ENCODE peak calls at places on chromosome 2, in eight cellular contexts. F is A549; C is CD4-positive, alpha-beta T cell; T is AG04450; K is body of pancreas; A is fibroblast of lung; Y is ascending aorta; H is sigmoid colon. N is an unnamed sample. For H3K9me3, the result is how much of the 10 kb centered on the place peaks cover.

GRCh38 chr2:113226462-113226861 is 52.3 kb downstream of the PAX8 start:
- DNase-seq in F (no peak), C (no peak), T (no peak), K (no peak), A (no peak), Y (no peak), H (no peak), N (no peak)

GRCh38 chr2:186384226-186384625 is 101.8 kb upstream of the ZC3H15 start:
- DNase-seq in F (no peak), C (no peak), T (no peak), K (no peak), A (no peak), Y (no peak), H (no peak), N (no peak)

GRCh38 chr2:159134979-159135378 is 151.5 kb downstream of the WDSUB1 start:
- DNase-seq in F (no peak), C (no peak), T (no peak), K (no peak), A (no peak), Y (no peak), H (no peak), N (no peak)

GRCh38 chr2:142180820-142181533 is 50.2 kb upstream of the LRP1B start:
- DNase-seq in F (no peak), C (no peak), T (no peak), K (peak), A (peak), Y (no peak), H (no peak), N (no peak)

GRCh38 chr2:145012214-145012670 is 492.3 kb upstream of the ZEB2 start:
- DNase-seq in F (no peak), C (no peak), T (no peak), K (no peak), A (peak), Y (no peak), H (peak), N (no peak)

GRCh38 chr2:23788100-23788499 is 138.8 kb downstream of the ATAD2B start:
- DNase-seq in F (no peak), C (no peak), T (no peak), K (no peak), A (no peak), Y (no peak), H (no peak), N (no peak)

GRCh38 chr2:32937602-32938450 is 8.9 kb upstream of the LTBP1 start:
- DNase-seq in F (no peak), C (no peak), T (no peak), K (peak), A (peak), Y (no peak), H (no peak), N (no peak)

GRCh38 chr2:147384659-147385058 is 460.2 kb upstream of the ACVR2A start:
- DNase-seq in F (no peak), C (no peak), T (no peak), K (no peak), A (no peak), Y (no peak), H (no peak), N (no peak)

GRCh38 chr2:235889302-235889630 is 278.9 kb downstream of the GBX2 start:
- DNase-seq in F (no peak), C (no peak), T (no peak), K (no peak), A (no peak), Y (no peak), H (no peak), N (no peak)

GRCh38 chr2:157792345-157793052 is 83.6 kb downstream of the ACVR1 start:
- DNase-seq in F (no peak), C (no peak), T (peak), K (no peak), A (peak), Y (no peak), H (no peak), N (no peak)

GRCh38 chr2:44989176-44989575 is 20.1 kb downstream of the SIX2 start:
- DNase-seq in F (no peak), C (no peak), T (no peak), K (no peak), A (no peak), Y (no peak), H (no peak), N (no peak)

GRCh38 chr2:101864426-101864825 is 127.3 kb upstream of the IL1R2 start:
- DNase-seq in F (no peak), C (no peak), T (no peak), K (no peak), A (no peak), Y (no peak), H (no peak), N (no peak)

GRCh38 chr2:40435426-40436092 is 16.3 kb downstream of the SLC8A1 start:
- DNase-seq in F (no peak), C (no peak), T (no peak), K (no peak), A (no peak), Y (no peak), H (no peak), N (no peak)

GRCh38 chr2:40434638-40435296 is 17.1 kb downstream of the SLC8A1 start:
- DNase-seq in F (peak), C (no peak), T (peak), K (no peak), A (peak), Y (peak), H (no peak), N (peak)

GRCh38 chr2:40433739-40434138 is 18.2 kb downstream of the SLC8A1 start:
- DNase-seq in F (no peak), C (no peak), T (no peak), K (no peak), A (no peak), Y (no peak), H (no peak), N (no peak)

GRCh38 chr2:40432916-40433315 is 19.0 kb downstream of the SLC8A1 start:
- DNase-seq in F (no peak), C (no peak), T (no peak), K (no peak), A (no peak), Y (no peak), H (no peak), N (no peak)

GRCh38 chr2:40436093-40436475 is 15.8 kb downstream of the SLC8A1 start:
- DNase-seq in F (no peak), C (no peak), T (no peak), K (no peak), A (no peak), Y (no peak), H (no peak), N (no peak)
- H3K27ac ChIP-seq in F (peak), C (no peak), T (no peak), K (no peak), A (peak), Y (peak), H (peak), N (peak)

GRCh38 chr2:191215666-191216065 is 29.5 kb upstream of the MYO1B start:
- DNase-seq in F (no peak), C (no peak), T (no peak), K (no peak), A (no peak), Y (no peak), H (no peak), N (no peak)

GRCh38 chr2:191215205-191215604 is 30.0 kb upstream of the MYO1B start:
- DNase-seq in F (no peak), C (no peak), T (no peak), K (no peak), A (no peak), Y (no peak), H (no peak), N (no peak)

GRCh38 chr2:191217580-191217979 is 27.6 kb upstream of the MYO1B start:
- DNase-seq in F (peak), C (no peak), T (no peak), K (no peak), A (peak), Y (no peak), H (no peak), N (no peak)

GRCh38 chr2:191220671-191221070 is 24.5 kb upstream of the MYO1B start:
- DNase-seq in F (no peak), C (no peak), T (no peak), K (no peak), A (no peak), Y (no peak), H (no peak), N (no peak)

GRCh38 chr2:191218292-191218898 is 26.8 kb upstream of the MYO1B start:
- DNase-seq in F (peak), C (no peak), T (peak), K (peak), A (peak), Y (no peak), H (no peak), N (peak)
- TF ChIP-seq CTCF in F (peak), C (no peak), T (peak), K (peak), A (peak), Y (peak), H (peak), N (peak)

GRCh38 chr2:6089474-6089873 is 397.3 kb downstream of the SOX11 start:
- DNase-seq in F (no peak), C (no peak), T (no peak), K (no peak), A (no peak), Y (no peak), H (no peak), N (no peak)
- H3K9me3 ChIP-seq in F (under half), C (under half), T (under half), K (under half), A (under half), Y (under half), H (under half), N (under half)

GRCh38 chr2:96163415-96163767 is 18.2 kb upstream of the DUSP2 start:
- DNase-seq in F (no peak), C (no peak), T (no peak), K (no peak), A (no peak), Y (no peak), H (no peak), N (no peak)

GRCh38 chr2:96161785-96162367 is 16.6 kb upstream of the DUSP2 start:
- DNase-seq in F (no peak), C (no peak), T (no peak), K (no peak), A (peak), Y (no peak), H (no peak), N (no peak)

GRCh38 chr2:96167407-96168013 is 22.3 kb upstream of the DUSP2 start:
- DNase-seq in F (no peak), C (no peak), T (no peak), K (no peak), A (no peak), Y (no peak), H (peak), N (no peak)

GRCh38 chr2:96163768-96164429 is 18.7 kb upstream of the DUSP2 start:
- DNase-seq in F (no peak), C (no peak), T (no peak), K (peak), A (no peak), Y (no peak), H (peak), N (no peak)

GRCh38 chr2:96164459-96165184 is 19.4 kb upstream of the DUSP2 start:
- DNase-seq in F (no peak), C (no peak), T (no peak), K (no peak), A (no peak), Y (no peak), H (peak), N (no peak)
- H3K27ac ChIP-seq in F (no peak), C (peak), T (no peak), K (no peak), A (no peak), Y (no peak), H (no peak), N (no peak)

DNA sequence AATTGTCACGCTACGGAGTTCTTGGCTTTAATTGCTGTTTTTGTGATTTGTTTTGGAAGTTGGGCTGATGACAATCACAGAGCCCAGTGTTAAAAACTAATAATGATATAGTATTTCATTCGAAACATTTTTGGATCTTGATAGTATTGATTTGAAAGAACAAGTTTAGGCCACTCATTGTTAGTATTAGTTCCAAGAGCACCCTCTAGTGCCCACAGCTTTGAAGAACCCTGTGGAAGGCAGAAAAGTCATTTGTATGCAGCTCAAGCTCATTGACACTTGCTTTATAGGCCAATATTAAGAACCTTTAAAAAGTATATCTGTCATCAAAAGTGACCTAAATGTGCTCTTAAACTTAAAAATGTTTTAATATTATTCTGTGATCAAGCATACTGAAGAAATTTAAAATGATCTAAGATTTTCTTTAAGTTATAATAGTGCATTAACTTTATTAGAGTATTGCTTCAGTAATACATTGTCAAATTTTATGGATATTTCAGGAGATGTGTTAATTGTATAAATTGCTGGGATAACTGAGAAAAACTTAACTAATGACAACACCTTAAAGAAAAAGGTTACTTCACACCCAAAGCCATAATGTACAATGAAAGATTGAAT is 191.0 kb downstream of the GRB14 start:
- DNase-seq in F (peak), C (no peak), T (peak), K (peak), A (peak), Y (no peak), H (no peak), N (no peak)
- TF ChIP-seq CTCF in F (peak), C (no peak), T (peak), K (peak), A (peak), Y (peak), H (peak), N (peak)

N was measured in thoracic aorta.